ENCODE peak calls at places on chromosome 16, in ten cellular contexts. W is IMR-90; Y is stimulated activated naive CD8-positive, alpha-beta T cell treated with anti-CD3 and anti-CD28 coated beads, Interleukin-15, Interleukin-2, amounts not matched to agents 100 U/mL and 50 U/mL, for 24 hours; J is activated T-cell treated with anti-CD3 and anti-CD28 coated beads for 24 hours; F is DMS79 treated with DMSO at 0.1 percent for 48 hours; G is glutamatergic neuron; S is CD4-positive, alpha-beta T cell; D is AG08396; X is effector memory CD4-positive, alpha-beta T cell; P is NB4. K is an unnamed sample.

GRCh38 chr16:68901910-68902309 is 58.6 kb downstream of the TANGO6 start:
- DNase-seq in W (peak; percentile 77), Y (no peak), J (no peak), F (no peak), G (no peak), S (no peak), D (peak; percentile 79), X (no peak), P (no peak), K (no peak)

GRCh38 chr16:68081796-68082567 is 3.2 kb upstream of the NFATC3 start:
- DNase-seq in W (no peak), Y (peak; percentile 40), J (no peak), F (no peak), G (no peak), S (no peak), D (no peak), X (no peak), P (no peak), K (no peak)

GRCh38 chr16:57146735-57147134 is 39.1 kb downstream of the PSME3IP1 start:
- DNase-seq in W (no peak), Y (no peak), J (no peak), F (no peak), G (peak; percentile 47), S (no peak), D (no peak), X (no peak), P (peak; percentile 63), K (no peak)

GRCh38 chr16:53055603-53056527 is 1.1 kb downstream of the CHD9 start:
- DNase-seq in W (peak; percentile 72), Y (peak; percentile 8), J (no peak), F (peak; percentile 32), G (no peak), S (no peak), D (peak; percentile 50), X (no peak), P (peak; percentile 59), K (no peak)

GRCh38 chr16:79286646-79287423 is 313.7 kb downstream of the MAF start:
- DNase-seq in W (no peak), Y (peak; percentile 35), J (no peak), F (peak; percentile 89), G (peak; percentile 83), S (no peak), D (no peak), X (no peak), P (peak; percentile 55), K (peak; percentile 20)

GRCh38 chr16:65318138-65318537 is 196.3 kb upstream of the CDH11 start:
- DNase-seq in W (no peak), Y (no peak), J (no peak), F (no peak), G (peak; percentile 40), S (no peak), D (no peak), X (no peak), P (no peak), K (no peak)

GRCh38 chr16:12324152-12324551 is 347.6 kb downstream of the SNX29 start:
- DNase-seq in W (no peak), Y (no peak), J (no peak), F (no peak), G (no peak), S (no peak), D (no peak), X (no peak), P (no peak), K (no peak)

GRCh38 chr16:10033561-10033960 is 148.7 kb downstream of the GRIN2A start:
- DNase-seq in W (no peak), Y (no peak), J (no peak), F (peak; percentile 79), G (no peak), S (no peak), D (no peak), X (no peak), P (no peak), K (no peak)

GRCh38 chr16:85221810-85222150 is 109.5 kb upstream of the CIBAR2 start:
- DNase-seq in W (no peak), Y (no peak), J (no peak), F (no peak), G (no peak), S (no peak), D (no peak), X (no peak), P (no peak), K (no peak)

GRCh38 chr16:12951392-12951791 is 50.0 kb downstream of the SHISA9 start:
- DNase-seq in W (no peak), Y (no peak), J (no peak), F (peak; percentile 22), G (peak; percentile 30), S (no peak), D (no peak), X (no peak), P (no peak), K (no peak)

GRCh38 chr16:47016700-47017133 is 43.2 kb upstream of the DNAJA2 start:
- DNase-seq in W (no peak), Y (peak; percentile 17), J (no peak), F (no peak), G (no peak), S (no peak), D (no peak), X (no peak), P (peak; percentile 96), K (no peak)

GRCh38 chr16:51538707-51539604 is 387.9 kb upstream of the SALL1 start:
- DNase-seq in W (peak; percentile 92), Y (no peak), J (no peak), F (no peak), G (no peak), S (no peak), D (peak; percentile 77), X (no peak), P (peak; percentile 90), K (no peak)

GRCh38 chr16:29962344-29962994 is 590 bp downstream of the TMEM219 start:
- DNase-seq in W (peak; percentile 27), Y (no peak), J (no peak), F (no peak), G (no peak), S (no peak), D (no peak), X (no peak), P (peak; percentile 42), K (no peak)

GRCh38 chr16:73142069-73142880 is 94.3 kb upstream of the ZFHX3 start:
- DNase-seq in W (no peak), Y (no peak), J (no peak), F (no peak), G (no peak), S (no peak), D (no peak), X (no peak), P (no peak), K (no peak)

GRCh38 chr16:86516618-86517003 is 6.3 kb downstream of the FOXF1 start:
- DNase-seq in W (peak; percentile 63), Y (no peak), J (no peak), F (no peak), G (peak; percentile 51), S (no peak), D (peak; percentile 50), X (no peak), P (no peak), K (no peak)

GRCh38 chr16:3490911-3491629 is 4.2 kb downstream of the C16orf90 start:
- DNase-seq in W (no peak), Y (no peak), J (no peak), F (peak; percentile 11), G (peak; percentile 62), S (no peak), D (peak; percentile 17), X (no peak), P (peak; percentile 30), K (no peak)

GRCh38 chr16:57906385-57907316 is 64.3 kb downstream of the CNGB1 start:
- DNase-seq in W (no peak), Y (peak; percentile 23), J (peak; percentile 7), F (no peak), G (no peak), S (peak; percentile 41), D (no peak), X (no peak), P (no peak), K (no peak)

GRCh38 chr16:997440-998051 is 16.0 kb downstream of the SOX8 start:
- DNase-seq in W (peak; percentile 41), Y (peak; percentile 59), J (peak; percentile 22), F (no peak), G (no peak), S (peak; percentile 73), D (no peak), X (peak; percentile 34), P (peak; percentile 9), K (peak; percentile 53)

GRCh38 chr16:48558269-48558915 is 51.6 kb downstream of the N4BP1 start:
- DNase-seq in W (peak; percentile 67), Y (peak; percentile 34), J (no peak), F (no peak), G (no peak), S (no peak), D (no peak), X (no peak), P (peak; percentile 88), K (no peak)

GRCh38 chr16:6132121-6132520 is 1034.5 kb upstream of the EEF2KMT start:
- DNase-seq in W (no peak), Y (no peak), J (no peak), F (no peak), G (no peak), S (no peak), D (no peak), X (no peak), P (no peak), K (no peak)

GRCh38 chr16:2467301-2468141 is 3.6 kb upstream of the NTN3 start:
- DNase-seq in W (peak; percentile 72), Y (peak; percentile 48), J (no peak), F (peak; percentile 82), G (peak; percentile 58), S (no peak), D (peak; percentile 93), X (no peak), P (peak; percentile 92), K (no peak)

GRCh38 chr16:70253291-70254094 is 1.8 kb upstream of the EXOSC6 start:
- DNase-seq in W (peak; percentile 36), Y (peak; percentile 60), J (no peak), F (no peak), G (peak; percentile 63), S (peak; percentile 39), D (peak; percentile 57), X (peak; percentile 12), P (peak; percentile 63), K (no peak)

GRCh38 chr16:17476414-17477259 is 5.9 kb upstream of the XYLT1 start:
- DNase-seq in W (peak; percentile 74), Y (peak; percentile 30), J (peak; percentile 19), F (peak; percentile 36), G (peak; percentile 57), S (peak; percentile 52), D (peak; percentile 67), X (no peak), P (peak; percentile 57), K (no peak)

K was measured in T-helper 17 cell.